ENCODE peak calls at places on chromosomes 11 and 22, in ten cellular contexts. A is NCI-H524; K is activated T-helper 1 cell treated with anti-CD3 and anti-CD28 coated beads, Interleukin-12 subunit alpha, Interleukin-12 subunit beta, Interleukin-2, Interleukin-4 antibody, amounts not matched to agents 30 ng/mL and 10 ng/mL and 1 ng/mL, durations not matched to agents 14 hours and 24 hours and 36 hours; Q is activated CD4-positive, alpha-beta T cell treated with anti-CD3 and anti-CD28 coated beads, Interleukin-2, amount 50 U/mL, for 48 hours; Z is fibroblast of pulmonary artery; B is ELF-1; F is foreskin melanocyte; V is stimulated activated CD4-positive, alpha-beta T cell treated with anti-CD3 and anti-CD28 coated beads, Interleukin-4, amount 100 ng/mL, for 48 hours; U is GM10248; I is RWPE1. Y is an unnamed sample.

GRCh38 chr11:75291741-75292140 is 51.2 kb downstream of the TPBGL start:
- DNase-seq in Q (no peak), A (no peak), B (no peak), Z (no peak), I (no peak), V (no peak), F (no peak), U (no peak), K (no peak), Y (no peak)

GRCh38 chr11:2998073-2998850 is 6.1 kb upstream of the NAP1L4 start:
- DNase-seq in Q (no peak), Z (no peak), V (no peak), I (no peak), A (peak; percentile 74), U (no peak), K (no peak), F (no peak), B (no peak), Y (no peak)

GRCh38 chr11:125514336-125515101 is 18.5 kb upstream of the FEZ1 start:
- DNase-seq in A (no peak), V (peak; percentile 40), U (peak; percentile 35), Q (peak; percentile 43), Z (peak; percentile 89), B (peak; percentile 16), F (no peak), K (peak; percentile 55), I (peak; percentile 71), Y (no peak)

GRCh38 chr11:110242188-110242587 is 54.2 kb downstream of the RDX start:
- DNase-seq in Z (no peak), A (no peak), F (no peak), K (no peak), Q (no peak), B (no peak), I (no peak), V (no peak), U (no peak), Y (no peak)

GRCh38 chr11:113189909-113190667 is 124.3 kb upstream of the TTC12 start:
- DNase-seq in A (no peak), Z (peak; percentile 94), U (no peak), V (no peak), Q (no peak), B (peak; percentile 29), F (no peak), K (no peak), I (peak; percentile 88), Y (no peak)

GRCh38 chr22:28810839-28811491 is 10.6 kb upstream of the XBP1 start:
- DNase-seq in I (no peak), A (no peak), B (no peak), V (no peak), Q (no peak), F (no peak), Z (peak; percentile 21), K (peak; percentile 60), U (no peak), Y (no peak)

GRCh38 chr11:57305523-57305922 is 19.2 kb downstream of the TNKS1BP1 start:
- DNase-seq in V (no peak), B (no peak), Q (no peak), Z (no peak), K (no peak), F (no peak), I (no peak), U (no peak), A (no peak), Y (no peak)

GRCh38 chr11:113982306-113982705 is 7.4 kb downstream of the HTR3A start:
- DNase-seq in B (no peak), K (no peak), V (no peak), F (no peak), I (no peak), Q (no peak), A (no peak), Z (no peak), U (no peak), Y (no peak)

GRCh38 chr11:76838422-76839068 is 22.2 kb upstream of the ACER3 start:
- DNase-seq in I (no peak), Q (no peak), A (peak; percentile 48), Z (peak; percentile 57), K (no peak), F (no peak), B (peak; percentile 77), V (no peak), U (no peak), Y (peak; percentile 82)

GRCh38 chr11:72735495-72736027 is 16.6 kb downstream of the ARAP1 start:
- DNase-seq in U (no peak), V (no peak), A (no peak), F (no peak), I (no peak), Z (peak; percentile 86), B (peak; percentile 95), Q (no peak), K (no peak), Y (peak; percentile 68)

GRCh38 chr11:66970808-66971442 is 4.2 kb upstream of the C11orf86 start:
- DNase-seq in Z (peak; percentile 100), U (no peak), V (peak; percentile 40), B (no peak), I (peak; percentile 91), F (peak; percentile 70), A (no peak), K (no peak), Q (peak; percentile 22), Y (no peak)

GRCh38 chr22:19679476-19680099 is 34.7 kb upstream of the SEPTIN5 start:
- DNase-seq in A (no peak), Z (no peak), I (no peak), V (peak; percentile 36), F (no peak), Q (peak; percentile 57), B (peak; percentile 69), K (peak; percentile 26), U (no peak), Y (peak; percentile 78)

GRCh38 chr11:48043111-48043997 is 63.0 kb downstream of the PTPRJ start:
- DNase-seq in F (no peak), V (no peak), Q (no peak), B (no peak), Z (no peak), A (no peak), K (no peak), I (no peak), U (no peak), Y (no peak)

GRCh38 chr22:24093855-24094254 is 82.8 kb downstream of the CABIN1 start:
- DNase-seq in K (no peak), B (no peak), V (no peak), U (no peak), A (no peak), Z (no peak), F (no peak), Q (no peak), I (no peak), Y (peak; percentile 26)

GRCh38 chr22:32579533-32580220 is 105.1 kb downstream of the FBXO7 start:
- DNase-seq in Q (no peak), A (no peak), U (no peak), I (no peak), V (no peak), K (no peak), B (no peak), F (peak; percentile 86), Z (no peak), Y (no peak)

GRCh38 chr11:128905345-128906184 is 14.4 kb downstream of the KCNJ5 start:
- DNase-seq in Q (peak; percentile 46), F (peak; percentile 29), I (peak; percentile 67), B (peak; percentile 60), Z (peak; percentile 18), U (peak; percentile 61), A (peak; percentile 73), V (peak; percentile 38), K (no peak), Y (peak; percentile 84)

GRCh38 chr11:68090706-68091105 is 30.5 kb downstream of the CHKA start:
- DNase-seq in Z (peak; percentile 23), K (no peak), F (peak; percentile 30), V (no peak), Q (no peak), U (peak; percentile 40), A (no peak), I (no peak), B (no peak), Y (no peak)

GRCh38 chr22:38732251-38732815 is 23.5 kb downstream of the SUN2 start:
- DNase-seq in B (no peak), U (no peak), V (no peak), Z (no peak), F (no peak), Q (no peak), K (no peak), I (no peak), A (peak; percentile 20), Y (no peak)

GRCh38 chr11:111570796-111571195 is 30.3 kb downstream of the LAYN start:
- DNase-seq in I (no peak), F (no peak), B (no peak), Z (no peak), U (no peak), Q (no peak), V (no peak), K (no peak), A (no peak), Y (no peak)

GRCh38 chr11:102268083-102268984 is 49.0 kb upstream of the BIRC3 start:
- DNase-seq in A (peak; percentile 75), B (peak; percentile 92), V (peak; percentile 72), Q (peak; percentile 77), Z (peak; percentile 66), I (peak; percentile 99), F (no peak), U (peak; percentile 91), K (peak; percentile 53), Y (peak; percentile 93)

GRCh38 chr11:112227002-112227401 is 774 bp downstream of the PTS start:
- DNase-seq in A (peak; percentile 17), F (no peak), Z (peak; percentile 49), I (peak; percentile 41), K (no peak), Q (no peak), V (no peak), U (no peak), B (no peak), Y (peak; percentile 12)

GRCh38 chr11:93519179-93519578 is 24.0 kb downstream of the SMCO4 start:
- DNase-seq in V (no peak), I (no peak), B (no peak), U (no peak), K (no peak), A (peak; percentile 56), Q (no peak), Z (no peak), F (no peak), Y (no peak)

Y was measured in GM23338.